ENCODE peak calls at places on chromosomes 1 and 21, in five cellular contexts. F, W, D, T and E are unnamed samples.

GRCh38 chr1:237938553-237938952 is 47.8 kb upstream of the ZP4 start:
- DNase-seq in D (peak), F (no peak), W (peak), T (no peak), E (no peak)

GRCh38 chr1:118302145-118302544 is 117.1 kb upstream of the SPAG17 start:
- DNase-seq in T (no peak), W (no peak), F (no peak), D (peak), E (no peak)

GRCh38 chr21:44298301-44298700 is 1.6 kb upstream of the PFKL start:
- DNase-seq in T (no peak), W (no peak), D (peak), F (no peak), E (no peak)

GRCh38 chr1:25922633-25923567 is 16.7 kb upstream of the STMN1 start:
- DNase-seq in W (peak), T (peak), D (no peak), F (peak), E (peak)

GRCh38 chr1:33612877-33613487 is 140.5 kb downstream of the ZSCAN20 start:
- DNase-seq in T (peak), F (no peak), W (peak), D (peak), E (peak)

GRCh38 chr1:74422379-74423155 is 89.8 kb downstream of the LRRC53 start:
- DNase-seq in D (no peak), T (no peak), F (no peak), W (no peak), E (no peak)

GRCh38 chr21:44636209-44637017 is 743 bp upstream of the KRTAP10-10 start:
- DNase-seq in T (peak), D (no peak), W (no peak), F (no peak), E (no peak)

GRCh38 chr1:50492142-50492541 is 68.9 kb upstream of the DMRTA2 start:
- DNase-seq in F (no peak), D (no peak), T (no peak), W (no peak), E (no peak)

GRCh38 chr1:53693773-53694717 is 44.9 kb downstream of the GLIS1 start:
- DNase-seq in W (no peak), T (no peak), F (no peak), D (no peak), E (no peak)

GRCh38 chr1:232239557-232240468 is 390.1 kb downstream of the SIPA1L2 start:
- DNase-seq in T (no peak), D (no peak), F (no peak), W (no peak), E (no peak)

GRCh38 chr1:204927673-204928641 is 57.3 kb downstream of the NFASC start:
- DNase-seq in T (no peak), W (no peak), F (peak), D (peak), E (no peak)

GRCh38 chr1:17245926-17246325 is 3.0 kb upstream of the PADI3 start:
- DNase-seq in T (no peak), F (no peak), D (no peak), W (no peak), E (peak)

GRCh38 chr1:29166291-29166878 is 15.3 kb downstream of the SRSF4 start:
- DNase-seq in T (no peak), F (no peak), D (no peak), W (peak), E (no peak)

GRCh38 chr1:154775559-154776338 is 94.3 kb downstream of the KCNN3 start:
- DNase-seq in F (peak), W (no peak), D (no peak), T (no peak), E (no peak)

GRCh38 chr1:117466761-117467160 is 99.5 kb downstream of the MAN1A2 start:
- DNase-seq in F (no peak), T (no peak), W (no peak), D (no peak), E (no peak)

GRCh38 chr1:220045356-220046051 is 801 bp downstream of the EPRS1 start:
- DNase-seq in F (no peak), T (no peak), D (peak), W (no peak), E (no peak)

GRCh38 chr21:43934716-43935705 is 70.0 kb downstream of the AGPAT3 start:
- DNase-seq in F (no peak), W (no peak), D (no peak), T (no peak), E (no peak)

GRCh38 chr1:99069146-99069545 is 64.5 kb upstream of the PLPPR5 start:
- DNase-seq in T (no peak), W (no peak), F (no peak), D (no peak), E (no peak)

GRCh38 chr1:224644553-224645154 is 28.5 kb downstream of the CNIH3 start:
- DNase-seq in F (no peak), D (peak), W (peak), T (peak), E (peak)

GRCh38 chr1:193019442-193020026 is 39.6 kb downstream of the UCHL5 start:
- DNase-seq in W (no peak), T (no peak), F (no peak), D (peak), E (peak)

GRCh38 chr1:203122159-203122558 is 5.4 kb upstream of the ADORA1 start:
- DNase-seq in D (no peak), T (no peak), W (no peak), F (peak), E (no peak)

GRCh38 chr1:20685099-20685662 is 24.0 kb upstream of the DDOST start:
- DNase-seq in F (no peak), T (no peak), W (no peak), D (no peak), E (no peak)

GRCh38 chr1:115883240-115883639 is 42.3 kb upstream of the NHLH2 start:
- DNase-seq in D (no peak), F (no peak), T (no peak), W (no peak), E (no peak)

DNA sequence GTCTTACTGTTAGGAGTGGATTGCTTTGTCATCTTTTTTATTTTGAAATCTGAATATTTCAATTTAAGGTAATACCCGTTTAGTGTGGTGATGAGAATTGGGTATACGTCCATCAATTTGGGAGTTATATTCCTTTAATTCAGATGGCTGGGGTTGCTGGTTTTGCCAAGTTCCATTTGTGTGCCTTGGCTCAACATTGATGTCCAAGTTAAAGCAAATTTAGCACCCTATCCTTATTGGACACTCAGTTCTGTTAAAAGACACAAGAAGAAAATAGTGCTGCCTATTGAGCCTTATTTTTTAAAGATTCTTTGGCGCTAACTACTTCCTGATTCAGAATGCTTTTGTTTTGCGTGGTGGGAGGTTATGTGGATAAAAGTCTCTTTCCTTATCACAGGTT is 40.6 kb downstream of the CAMTA1 start:
- DNase-seq in W (no peak), T (no peak), F (no peak), D (no peak), E (no peak)
- TF ChIP-seq CTCF in W (no peak), T (no peak), F (no peak), D (no peak), E (no peak)

GRCh38 chr1:31759266-31760023 is 4.7 kb downstream of the ADGRB2 start:
- DNase-seq in W (no peak), D (no peak), T (no peak), F (no peak), E (no peak)
- TF ChIP-seq POLR2A in W (no peak), D (no peak), T (no peak), F (no peak), E (no peak)

GRCh38 chr1:110780600-110781484 is 92.1 kb upstream of the CD53 start:
- DNase-seq in D (peak), T (peak), F (peak), W (peak), E (peak)
- TF ChIP-seq POLR2AphosphoS5 in D (peak), T (no peak), F (no peak), W (peak), E (peak)

GRCh38 chr1:113072757-113073456 is at the start of gene LRIG2:
- DNase-seq in W (peak), T (peak), F (peak), D (peak), E (peak)

GRCh38 chr1:113073457-113073950 is 506 bp downstream of the LRIG2 start:
- DNase-seq in W (peak), T (peak), F (peak), D (peak), E (peak)

GRCh38 chr1:113074237-113074636 is 1.2 kb downstream of the LRIG2 start:
- DNase-seq in W (no peak), F (no peak), D (no peak), T (no peak), E (no peak)

GRCh38 chr1:113072141-113072756 is 749 bp upstream of the LRIG2 start:
- DNase-seq in W (no peak), F (no peak), T (no peak), D (peak), E (no peak)
- TF ChIP-seq CTCF in W (no peak), F (no peak), T (no peak), D (no peak), E (no peak)

GRCh38 chr1:156813750-156814570 is 2.7 kb downstream of the SH2D2A start:
- DNase-seq in W (peak), F (peak), D (peak), T (peak), E (peak)
- TF ChIP-seq POLR2A in W (peak), F (no peak), D (peak), T (no peak), E (no peak)

DNA sequence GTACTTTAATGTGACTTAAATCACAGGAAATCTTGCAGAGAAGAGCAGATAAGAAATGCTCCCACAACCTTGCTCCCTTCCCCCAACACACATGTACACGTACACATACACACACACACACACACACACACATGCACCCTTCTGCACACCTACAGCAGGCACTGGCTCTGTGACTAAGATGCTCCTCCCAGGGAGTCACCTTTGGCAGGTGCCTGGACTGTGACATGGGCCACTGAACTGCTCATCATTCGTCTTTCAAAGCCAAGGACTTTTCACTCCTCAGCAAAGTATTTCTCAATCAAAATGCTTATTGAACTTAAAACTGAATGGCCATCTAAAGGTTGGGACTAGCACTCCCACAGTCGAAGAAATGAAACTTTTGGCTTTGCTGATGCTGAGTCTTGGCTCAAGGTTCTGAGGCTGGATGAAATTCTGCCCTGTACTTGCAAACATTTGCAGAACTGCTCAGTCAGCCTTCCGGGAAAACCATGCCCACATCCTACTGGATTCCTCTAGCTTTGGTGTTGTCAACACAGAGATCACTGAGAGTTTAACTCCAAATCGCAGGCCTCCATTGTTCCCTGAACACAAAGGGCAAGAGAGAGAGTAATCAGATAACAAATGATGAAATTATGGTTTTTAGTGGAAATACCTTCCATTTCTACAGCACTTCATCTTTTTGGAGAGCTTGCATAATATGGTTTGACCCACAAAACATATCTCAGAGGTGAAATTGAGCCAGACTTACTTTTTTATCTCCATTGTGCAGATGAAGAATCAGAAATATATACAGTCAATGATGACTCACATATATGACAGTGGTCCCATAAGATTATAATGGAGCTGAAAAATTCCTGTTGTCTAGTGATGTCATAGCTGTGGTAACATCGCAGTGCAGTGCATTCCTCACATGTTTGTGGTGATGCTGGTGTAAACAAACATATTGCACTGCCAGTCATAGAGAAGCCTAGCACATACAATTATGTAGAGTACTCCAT is 72.4 kb upstream of the BCAR3 start:
- DNase-seq in W (no peak), F (no peak), D (no peak), T (no peak), E (no peak)
- TF ChIP-seq POLR2AphosphoS5 in W (no peak), F (no peak), D (no peak), T (no peak), E (no peak)

DNA sequence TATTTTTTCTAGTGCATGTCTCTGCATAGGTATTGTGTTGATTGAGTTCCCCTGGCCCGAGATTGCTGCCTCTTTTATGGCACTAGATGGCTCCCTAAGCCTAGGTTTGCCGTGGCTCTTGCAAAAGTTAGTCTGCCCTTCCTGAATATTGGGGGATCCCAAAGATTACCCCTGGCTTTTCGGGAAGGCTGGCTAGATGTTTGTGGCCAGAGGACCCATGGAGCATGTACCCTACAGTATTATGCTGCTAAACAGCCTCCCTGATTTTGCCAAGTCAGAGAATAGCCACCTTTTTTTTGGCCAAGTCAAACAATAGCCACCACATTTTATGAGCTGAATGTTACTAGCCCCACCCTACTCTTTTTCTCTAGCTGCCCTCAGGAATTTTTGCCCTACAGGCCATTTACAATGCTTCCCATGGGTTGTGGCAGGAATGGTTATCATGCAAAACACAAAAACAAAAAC is 343.2 kb downstream of the OLFM3 start:
- DNase-seq in D (no peak), W (peak), F (no peak), T (no peak), E (no peak)
- TF ChIP-seq CTCF in D (no peak), W (no peak), F (no peak), T (no peak), E (no peak)